ENCODE peak calls at places on chromosomes 4 and X, in five cellular contexts. J, U, W, T and F are unnamed samples.

GRCh38 chr4:128322311-128322710 is 34.7 kb upstream of the PGRMC2 start:
- DNase-seq in J (no peak), U (peak), W (peak), T (no peak), F (no peak)

GRCh38 chrX:32871636-32872035 is 339.7 kb downstream of the DMD start:
- DNase-seq in J (no peak), U (no peak), W (no peak), T (no peak), F (no peak)

GRCh38 chr4:42483426-42484379 is 86.4 kb downstream of the SHISA3 start:
- DNase-seq in J (no peak), U (no peak), W (no peak), T (no peak), F (no peak)

GRCh38 chr4:86895692-86896488 is 3.7 kb upstream of the C4orf36 start:
- DNase-seq in J (no peak), U (peak), W (peak), T (no peak), F (peak)

GRCh38 chr4:69764311-69764710 is 3.9 kb upstream of the SULT1B1 start:
- DNase-seq in J (no peak), U (no peak), W (no peak), T (no peak), F (no peak)

GRCh38 chr4:161256716-161257115 is 907.1 kb downstream of the FSTL5 start:
- DNase-seq in J (no peak), U (peak), W (no peak), T (no peak), F (no peak)

GRCh38 chr4:104507112-104507511 is 12.4 kb upstream of the CXXC4 start:
- DNase-seq in J (no peak), U (no peak), W (no peak), T (no peak), F (no peak)

GRCh38 chr4:172813359-172813923 is 355.2 kb upstream of the GALNT7 start:
- DNase-seq in J (no peak), U (no peak), W (no peak), T (no peak), F (no peak)

GRCh38 chrX:72042860-72043248 is 88.9 kb downstream of the RTL5 start:
- DNase-seq in J (no peak), U (no peak), W (no peak), T (no peak), F (no peak)

GRCh38 chr4:84582988-84583870 is at the start of gene CDS1:
- DNase-seq in J (peak), U (no peak), W (no peak), T (no peak), F (no peak)

GRCh38 chrX:143296521-143296920 is 220.8 kb downstream of the SPANXN3 start:
- DNase-seq in J (no peak), U (no peak), W (no peak), T (no peak), F (no peak)

GRCh38 chr4:114384629-114385028 is 214.0 kb upstream of the UGT8 start:
- DNase-seq in J (no peak), U (peak), W (peak), T (no peak), F (peak)

GRCh38 chrX:94600077-94600476 is 926.1 kb downstream of the FAM133A start:
- DNase-seq in J (no peak), U (no peak), W (no peak), T (no peak), F (no peak)

GRCh38 chr4:62709618-62710252 is 1509.6 kb downstream of the ADGRL3 start:
- DNase-seq in J (no peak), U (no peak), W (peak), T (no peak), F (peak)

GRCh38 chrX:153381684-153382532 is 19.2 kb downstream of the PNMA6E start:
- DNase-seq in J (no peak), U (peak), W (peak), T (no peak), F (peak)

GRCh38 chrX:11665144-11666040 is at the start of gene ARHGAP6:
- DNase-seq in J (no peak), U (peak), W (peak), T (no peak), F (no peak)

GRCh38 chrX:56764153-56764974 is 35.3 kb downstream of the NBDY start:
- DNase-seq in J (no peak), U (peak), W (no peak), T (peak), F (peak)

GRCh38 chr4:75658881-75659280 is 14.3 kb downstream of the G3BP2 start:
- DNase-seq in J (no peak), U (no peak), W (peak), T (no peak), F (no peak)

GRCh38 chr4:31538877-31539276 is 818.7 kb downstream of the PCDH7 start:
- DNase-seq in J (no peak), U (no peak), W (no peak), T (no peak), F (no peak)

GRCh38 chr4:65383589-65384305 is 286.5 kb downstream of the EPHA5 start:
- DNase-seq in J (no peak), U (peak), W (peak), T (no peak), F (no peak)

GRCh38 chrX:41082783-41083182 is 2.5 kb upstream of the USP9X start:
- DNase-seq in J (no peak), U (no peak), W (no peak), T (no peak), F (no peak)

GRCh38 chr4:142615324-142615665 is 230.8 kb downstream of the INPP4B start:
- DNase-seq in J (no peak), U (peak), W (peak), T (no peak), F (no peak)

GRCh38 chr4:82050806-82051205 is 323.0 kb downstream of the HNRNPD start:
- DNase-seq in J (no peak), U (no peak), W (no peak), T (no peak), F (no peak)

GRCh38 chr4:164937576-164938270 is 39.7 kb downstream of the TRIM61 start:
- DNase-seq in J (no peak), U (peak), W (no peak), T (no peak), F (no peak)

GRCh38 chr4:78222575-78223186 is 165.6 kb downstream of the FRAS1 start:
- DNase-seq in J (no peak), U (no peak), W (no peak), T (no peak), F (no peak)

GRCh38 chrX:114251575-114251974 is 332.3 kb upstream of the HTR2C start:
- DNase-seq in J (no peak), U (no peak), W (no peak), T (no peak), F (no peak)

GRCh38 chr4:21979196-21979595 is 30.6 kb upstream of the KCNIP4 start:
- DNase-seq in J (no peak), U (no peak), W (no peak), T (no peak), F (no peak)

GRCh38 chrX:69085826-69086225 is 79.4 kb downstream of the PJA1 start:
- DNase-seq in J (no peak), U (no peak), W (no peak), T (no peak), F (no peak)

GRCh38 chr4:73923631-73923937 is 54.4 kb downstream of the CXCL1 start:
- DNase-seq in J (no peak), U (no peak), W (no peak), T (no peak), F (no peak)